ENCODE peak calls at places on chromosomes 13 and 19, in ten cellular contexts. A, X, U, F, C, Y, T, K, G and M are unnamed samples.

GRCh38 chr19:2255982-2256685 is at the start of gene JSRP1:
- DNase-seq in A (peak), X (no peak), U (no peak), F (no peak), C (no peak), Y (no peak), T (no peak), K (no peak), G (no peak), M (no peak)

GRCh38 chr13:52010890-52011689 is at the start of gene ATP7B:
- DNase-seq in A (peak), X (no peak), U (peak), F (no peak), C (no peak), Y (peak), T (peak), K (no peak), G (peak), M (no peak)

GRCh38 chr19:43784981-43785808 is 4.4 kb upstream of the KCNN4 start:
- DNase-seq in A (peak), X (no peak), U (peak), F (no peak), C (peak), Y (peak), T (no peak), K (no peak), G (peak), M (peak)

GRCh38 chr13:113804017-113804702 is 45.1 kb downstream of the TMEM255B start:
- DNase-seq in A (no peak), X (no peak), U (no peak), F (no peak), C (no peak), Y (no peak), T (no peak), K (no peak), G (no peak), M (no peak)

GRCh38 chr13:50809133-50810090 is 34.1 kb downstream of the DLEU7 start:
- DNase-seq in A (no peak), X (no peak), U (no peak), F (no peak), C (no peak), Y (no peak), T (no peak), K (no peak), G (no peak), M (no peak)

GRCh38 chr19:50465986-50466771 is 10.1 kb upstream of the EMC10 start:
- DNase-seq in A (no peak), X (no peak), U (no peak), F (no peak), C (no peak), Y (no peak), T (no peak), K (no peak), G (no peak), M (no peak)

GRCh38 chr13:91813255-91813654 is 414.8 kb downstream of the GPC5 start:
- DNase-seq in A (no peak), X (peak), U (no peak), F (no peak), C (no peak), Y (peak), T (no peak), K (no peak), G (peak), M (no peak)

GRCh38 chr19:13619203-13619632 is 112.9 kb upstream of the CACNA1A start:
- DNase-seq in A (no peak), X (no peak), U (no peak), F (no peak), C (peak), Y (peak), T (no peak), K (no peak), G (no peak), M (no peak)

GRCh38 chr19:9673912-9674668 is 810 bp downstream of the ZNF562 start:
- DNase-seq in A (peak), X (no peak), U (no peak), F (no peak), C (peak), Y (no peak), T (no peak), K (no peak), G (no peak), M (no peak)

GRCh38 chr13:45696610-45697226 is 5.4 kb upstream of the CBY2 start:
- DNase-seq in A (no peak), X (no peak), U (no peak), F (no peak), C (peak), Y (no peak), T (no peak), K (no peak), G (no peak), M (no peak)

GRCh38 chr19:14002571-14003278 is 3.4 kb downstream of the RFX1 start:
- DNase-seq in A (peak), X (peak), U (no peak), F (no peak), C (no peak), Y (no peak), T (no peak), K (no peak), G (no peak), M (no peak)

GRCh38 chr13:41543664-41544300 is 86.4 kb downstream of the RGCC start:
- DNase-seq in A (no peak), X (no peak), U (no peak), F (no peak), C (no peak), Y (no peak), T (no peak), K (no peak), G (no peak), M (no peak)

GRCh38 chr13:102698649-102698980 is 3.8 kb upstream of the METTL21C start:
- DNase-seq in A (no peak), X (no peak), U (no peak), F (no peak), C (no peak), Y (no peak), T (no peak), K (no peak), G (no peak), M (no peak)
- H3K27ac ChIP-seq in A (no peak), X (no peak), U (no peak), F (no peak), C (no peak), Y (no peak), T (no peak), K (no peak), G (no peak), M (no peak)

GRCh38 chr13:110400786-110401533 is 93.9 kb downstream of the COL4A2 start:
- DNase-seq in A (no peak), X (no peak), U (no peak), F (no peak), C (no peak), Y (peak), T (no peak), K (no peak), G (peak), M (no peak)
- H3K27ac ChIP-seq in A (no peak), X (peak), U (no peak), F (no peak), C (no peak), Y (no peak), T (peak), K (no peak), G (peak), M (no peak)

GRCh38 chr13:100517706-100518105 is 70.9 kb downstream of the GGACT start:
- DNase-seq in A (no peak), X (no peak), U (no peak), F (no peak), C (no peak), Y (no peak), T (no peak), K (no peak), G (no peak), M (no peak)
- H3K27ac ChIP-seq in A (no peak), X (no peak), U (no peak), F (no peak), C (no peak), Y (no peak), T (no peak), K (no peak), G (no peak), M (no peak)

DNA sequence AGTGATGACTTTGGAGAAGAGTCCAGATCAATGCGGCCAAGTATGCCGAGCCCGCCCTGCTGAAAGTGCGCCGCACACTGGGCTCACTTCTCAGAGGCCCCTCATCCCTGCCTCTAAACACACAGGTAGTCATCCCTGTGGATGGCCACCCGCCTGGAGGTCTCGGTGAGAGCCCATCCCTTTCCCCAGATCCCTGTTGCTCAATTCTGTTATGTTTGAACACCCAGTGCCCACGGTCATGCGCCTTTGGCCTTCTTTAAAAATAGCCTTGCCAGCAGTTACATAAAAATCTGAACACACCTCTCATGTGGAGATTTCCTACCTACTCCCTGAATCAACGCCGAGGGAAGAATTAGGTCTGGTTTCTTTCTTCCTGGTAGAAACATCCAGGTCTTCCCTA is 11.9 kb downstream of the ELAVL1 start:
- DNase-seq in A (no peak), X (no peak), U (no peak), F (no peak), C (no peak), Y (no peak), T (no peak), K (no peak), G (no peak), M (peak)
- H3K27ac ChIP-seq in A (no peak), X (peak), U (no peak), F (no peak), C (peak), Y (peak), T (no peak), K (no peak), G (peak), M (peak)

DNA sequence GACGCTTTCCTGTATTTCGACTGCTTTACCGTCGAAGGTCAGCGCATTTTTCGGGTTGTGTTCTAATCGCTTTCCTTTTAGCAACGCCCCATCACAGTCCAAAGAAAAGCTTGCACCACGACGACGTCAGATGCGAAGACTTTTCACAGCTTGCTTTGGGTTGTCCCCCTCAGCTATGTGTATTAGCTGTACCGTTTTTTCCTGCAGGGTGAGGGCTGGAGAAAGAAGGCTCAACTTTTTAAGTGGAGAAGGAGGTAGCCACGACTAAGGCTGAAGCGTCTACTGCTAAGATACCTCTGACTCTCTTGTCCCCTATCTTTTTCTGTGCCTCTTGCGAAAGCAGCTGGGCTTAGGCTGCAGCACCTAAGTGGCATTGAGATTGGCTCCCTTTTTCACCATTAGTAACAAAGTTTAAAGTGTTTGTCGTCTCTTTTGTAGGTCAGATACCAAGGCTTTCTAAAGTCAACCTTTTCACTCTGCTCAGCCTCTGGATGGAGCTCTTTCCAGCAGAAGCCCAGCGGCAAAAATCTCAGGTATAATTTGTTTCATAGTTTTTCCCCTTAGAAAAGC is 793 bp downstream of the CDADC1 start:
- DNase-seq in A (peak), X (no peak), U (peak), F (no peak), C (peak), Y (peak), T (peak), K (no peak), G (peak), M (no peak)
- H3K27ac ChIP-seq in A (peak), X (peak), U (no peak), F (peak), C (peak), Y (peak), T (peak), K (peak), G (peak), M (peak)

GRCh38 chr19:36916991-36917390 is 859 bp downstream of the ZNF568 start:
- DNase-seq in A (no peak), X (no peak), U (peak), F (no peak), C (peak), Y (peak), T (no peak), K (peak), G (no peak), M (no peak)
- H3K27ac ChIP-seq in A (no peak), X (peak), U (no peak), F (no peak), C (peak), Y (peak), T (peak), K (no peak), G (peak), M (no peak)

GRCh38 chr13:30409911-30410704 is 12.2 kb upstream of the UBE2L5 start:
- DNase-seq in A (no peak), X (no peak), U (no peak), F (peak), C (peak), Y (peak), T (peak), K (no peak), G (peak), M (no peak)

GRCh38 chr13:30413842-30414241 is 8.5 kb upstream of the UBE2L5 start:
- DNase-seq in A (no peak), X (no peak), U (no peak), F (no peak), C (no peak), Y (no peak), T (no peak), K (no peak), G (no peak), M (no peak)

GRCh38 chr13:30408319-30409101 is 13.8 kb upstream of the UBE2L5 start:
- DNase-seq in A (peak), X (peak), U (peak), F (peak), C (peak), Y (peak), T (peak), K (peak), G (peak), M (peak)

GRCh38 chr13:30412351-30412750 is 9.9 kb upstream of the UBE2L5 start:
- DNase-seq in A (no peak), X (no peak), U (no peak), F (no peak), C (no peak), Y (no peak), T (no peak), K (no peak), G (no peak), M (no peak)

GRCh38 chr13:30410705-30411125 is 11.6 kb upstream of the UBE2L5 start:
- DNase-seq in A (no peak), X (no peak), U (no peak), F (no peak), C (no peak), Y (no peak), T (no peak), K (no peak), G (no peak), M (no peak)
- H3K27ac ChIP-seq in A (no peak), X (peak), U (no peak), F (no peak), C (no peak), Y (no peak), T (peak), K (no peak), G (no peak), M (no peak)

GRCh38 chr13:112711528-112712265 is 21.9 kb downstream of the ATP11A start:
- DNase-seq in A (no peak), X (peak), U (peak), F (peak), C (peak), Y (peak), T (peak), K (peak), G (peak), M (peak)
- H3K27ac ChIP-seq in A (no peak), X (peak), U (peak), F (no peak), C (peak), Y (peak), T (peak), K (peak), G (peak), M (peak)